ENCODE peak calls at places on chromosomes 3 and 15, in ten cellular contexts. U is GM23338, L is ovary, B is right lobe of liver, W is NT2/D1, M is cardiac muscle cell, I is neural progenitor cell, K is neuronal stem cell, O is ascending aorta, Z is uterus. J is an unnamed sample.

GRCh38 chr3:131622726-131623125 is 120.0 kb upstream of the MRPL3 start:
- DNase-seq in W (no peak), U (peak; percentile 8), L (no peak), B (no peak), M (no peak), K (no peak), O (no peak), I (no peak), Z (no peak), J (no peak)

GRCh38 chr3:73052857-73053256 is 8.6 kb upstream of the EBLN2 start:
- DNase-seq in B (no peak), U (no peak), K (no peak), M (no peak), Z (no peak), L (no peak), O (no peak), W (no peak), I (no peak), J (no peak)

GRCh38 chr3:133595341-133595740 is 21.9 kb downstream of the CDV3 start:
- DNase-seq in M (no peak), B (no peak), U (no peak), K (no peak), Z (no peak), W (no peak), O (no peak), L (no peak), I (no peak), J (no peak)

GRCh38 chr3:159948423-159949140 is 40.1 kb upstream of the IL12A start:
- DNase-seq in O (no peak), K (no peak), L (no peak), I (no peak), Z (no peak), U (no peak), M (no peak), W (no peak), B (no peak), J (no peak)

GRCh38 chr15:68658641-68659358 is 80.0 kb downstream of the CORO2B start:
- DNase-seq in W (no peak), Z (no peak), U (no peak), B (peak; percentile 24), I (no peak), K (no peak), M (no peak), L (no peak), O (peak; percentile 19), J (peak; percentile 51)

GRCh38 chr15:36584511-36584910 is 5.1 kb downstream of the CDIN1 start:
- DNase-seq in M (no peak), Z (no peak), L (no peak), I (no peak), U (no peak), B (no peak), W (no peak), K (no peak), O (no peak), J (no peak)

GRCh38 chr15:68792901-68793766 is 27.6 kb downstream of the ANP32A start:
- DNase-seq in L (no peak), I (no peak), U (no peak), Z (no peak), W (no peak), O (no peak), K (no peak), M (no peak), B (peak; percentile 82), J (no peak)

GRCh38 chr15:28456476-28457395 is 76.0 kb downstream of the GOLGA8G start:
- DNase-seq in Z (no peak), I (peak; percentile 7), K (no peak), U (peak; percentile 33), M (no peak), B (peak; percentile 44), L (no peak), W (no peak), O (peak; percentile 64), J (peak; percentile 84)

GRCh38 chr3:51340311-51340829 is 44.7 kb upstream of the MANF start:
- DNase-seq in O (peak; percentile 76), U (peak; percentile 33), L (peak; percentile 13), K (peak; percentile 17), M (peak; percentile 96), Z (peak; percentile 25), I (no peak), W (peak; percentile 55), B (no peak), J (no peak)

GRCh38 chr3:151726016-151726415 is 7.7 kb upstream of the AADACL2 start:
- DNase-seq in B (no peak), K (no peak), O (no peak), Z (no peak), W (no peak), M (peak; percentile 79), U (no peak), I (no peak), L (no peak), J (no peak)

GRCh38 chr15:87973456-87974215 is 282.9 kb downstream of the NTRK3 start:
- DNase-seq in M (no peak), Z (no peak), B (no peak), U (no peak), K (peak; percentile 29), L (no peak), O (peak; percentile 61), I (peak; percentile 64), W (no peak), J (no peak)

GRCh38 chr15:99925661-99926461 is 192.6 kb upstream of the LYSMD4 start:
- DNase-seq in B (peak; percentile 80), L (peak; percentile 41), K (peak; percentile 30), M (peak; percentile 11), W (peak; percentile 20), Z (peak; percentile 54), U (peak; percentile 65), I (peak; percentile 54), O (peak; percentile 83), J (no peak)

DNA sequence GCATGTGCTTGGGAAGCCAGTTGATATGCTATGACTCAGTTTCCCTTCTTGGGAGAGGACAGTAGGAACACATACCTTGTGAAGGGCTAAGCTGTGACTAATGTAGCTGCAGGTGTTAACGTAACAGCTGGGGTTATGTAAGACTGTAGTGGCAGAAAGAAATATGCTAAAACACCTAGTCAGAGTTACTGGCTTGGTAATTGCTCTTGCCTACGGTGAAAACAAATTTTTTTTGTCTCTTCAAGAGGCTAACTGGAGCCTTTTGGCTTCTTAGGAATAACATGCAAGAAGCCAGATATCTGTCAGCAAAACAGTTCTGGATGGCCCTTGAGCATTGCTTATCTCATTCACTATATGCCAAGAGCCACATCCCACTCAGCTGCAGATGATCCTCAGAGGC is 1.4 kb downstream of the MAPKBP1 start:
- DNase-seq in O (no peak), W (no peak), Z (no peak), K (no peak), B (no peak), L (no peak), U (no peak), I (no peak), M (peak; percentile 62), J (no peak)
- H3K4me3 ChIP-seq in O (peak overlapping the region; percentile 82), W (peak overlapping the region; percentile 61), Z (peak overlapping the region; percentile 71), K (peak overlapping the region; percentile 76), B (no peak overlapping the region), L (peak overlapping the region; percentile 64), U (peak overlapping the region; percentile 80), I (peak overlapping the region; percentile 68), M (peak overlapping the region; percentile 59), J (peak overlapping the region; percentile 45)

GRCh38 chr3:56980283-56980682 is 80.2 kb upstream of the SPATA12 start:
- DNase-seq in I (no peak), K (no peak), W (no peak), U (no peak), B (no peak), M (no peak), Z (no peak), O (peak; percentile 2), L (no peak), J (no peak)
- H3K4me1 ChIP-seq in I (no peaks in the 10 kb centered on the region), K (peaks cover 11% of the 10 kb centered on the region), W (no peaks in the 10 kb centered on the region), U (no peaks in the 10 kb centered on the region), B (no peaks in the 10 kb centered on the region), M (no peaks in the 10 kb centered on the region), Z (peaks cover 6% of the 10 kb centered on the region), O (no peaks in the 10 kb centered on the region), L (peaks cover 24% of the 10 kb centered on the region), J (peaks cover 12% of the 10 kb centered on the region)

GRCh38 chr3:171487382-171487781 is 27.2 kb upstream of the TNIK start:
- DNase-seq in U (no peak), M (no peak), B (no peak), K (no peak), Z (no peak), O (no peak), L (no peak), I (no peak), W (no peak), J (no peak)

GRCh38 chr3:171489348-171489747 is 29.1 kb upstream of the TNIK start:
- DNase-seq in O (no peak), W (no peak), U (no peak), Z (no peak), K (no peak), B (no peak), I (no peak), L (no peak), M (no peak), J (no peak)

GRCh38 chr3:171491412-171491811 is 31.2 kb upstream of the TNIK start:
- DNase-seq in O (no peak), M (no peak), U (no peak), W (no peak), L (no peak), B (no peak), K (no peak), I (no peak), Z (no peak), J (no peak)

GRCh38 chr3:171488479-171488878 is 28.3 kb upstream of the TNIK start:
- DNase-seq in W (no peak), K (no peak), M (no peak), O (no peak), Z (no peak), I (no peak), L (no peak), B (no peak), U (no peak), J (no peak)

DNA sequence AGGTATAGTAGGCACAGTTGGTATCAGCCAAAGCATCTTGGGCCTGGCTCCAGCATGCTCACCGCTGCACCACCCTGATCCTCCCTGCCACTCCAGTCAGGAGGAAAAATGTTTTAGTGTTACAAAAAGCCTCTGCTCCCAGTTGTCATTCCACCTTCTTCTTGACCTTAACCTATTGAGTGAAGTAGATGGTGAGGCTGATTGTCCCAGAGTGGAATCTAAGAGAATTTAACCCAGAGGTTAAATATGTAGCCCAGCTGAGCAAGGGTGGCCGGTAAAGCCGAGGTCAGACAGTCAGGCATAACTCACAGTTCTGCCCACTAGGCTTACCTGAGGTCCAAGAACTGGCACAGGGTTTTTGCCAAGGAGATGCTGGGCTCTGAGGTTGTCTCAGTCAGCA is 30.7 kb upstream of the TNIK start:
- DNase-seq in Z (no peak), W (no peak), M (no peak), I (no peak), B (no peak), L (no peak), K (no peak), U (no peak), O (no peak), J (no peak)
- H3K4me3 ChIP-seq in Z (no peak overlapping the region), W (no peak overlapping the region), M (no peak overlapping the region), I (no peak overlapping the region), B (no peak overlapping the region), L (no peak overlapping the region), K (no peak overlapping the region), U (no peak overlapping the region), O (no peak overlapping the region), J (no peak overlapping the region)

DNA sequence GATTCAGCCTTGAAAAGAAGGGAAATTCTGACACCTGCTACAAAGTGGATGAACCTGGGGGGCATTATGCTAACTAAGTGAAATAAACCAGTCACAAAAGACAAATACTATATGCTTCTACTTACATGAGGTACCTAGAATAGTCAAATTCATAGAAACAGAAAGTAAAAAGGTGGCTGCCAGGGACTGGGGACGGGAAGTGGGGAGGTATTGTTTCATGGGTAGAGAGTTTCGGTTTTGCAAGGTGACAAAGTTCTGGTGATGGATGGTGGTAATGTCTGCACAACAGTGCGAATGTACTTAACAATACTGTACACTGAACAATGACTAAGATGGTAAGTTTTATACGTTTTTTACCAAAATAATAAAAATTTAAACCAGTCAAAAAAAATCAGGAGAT is 4.8 kb downstream of the IDH2 start:
- DNase-seq in O (no peak), K (no peak), I (no peak), W (no peak), U (no peak), Z (no peak), L (no peak), B (no peak), M (no peak), J (no peak)
- H3K4me1 ChIP-seq in O (peaks cover 14% of the 10 kb centered on the region), K (peaks cover 16% of the 10 kb centered on the region), I (peaks cover 11% of the 10 kb centered on the region), W (peaks cover 16% of the 10 kb centered on the region), U (peaks cover 8% of the 10 kb centered on the region), Z (peaks cover 17% of the 10 kb centered on the region), L (peaks cover 11% of the 10 kb centered on the region), B (no peaks in the 10 kb centered on the region), M (peaks cover 56% of the 10 kb centered on the region), J (peaks cover 15% of the 10 kb centered on the region)

J was measured in RWPE2.